ENCODE peak calls at places on chromosomes 4 and X, in six cellular contexts. G is cardiac fibroblast; A is mesenchymal stem cell; B is stimulated activated CD4-positive, alpha-beta T cell treated with anti-CD3 and anti-CD28 coated beads, Interleukin-15, amount 100 ng/mL, for 48 hours; M is aorta; S is SK-N-SH. R is an unnamed sample.
A peak's percentile ranks its signal among the peaks of the same experiment; 100 is the strongest.

GRCh38 chr4:53354012-53354722 is 11.7 kb downstream of the SCFD2 start:
- DNase-seq in G (no peak), A (no peak), B (no peak), M (no peak), S (no peak), R (no peak)

GRCh38 chrX:47560179-47560830 is 700 bp upstream of the ARAF start:
- DNase-seq in G (no peak), A (peak; percentile 26), B (no peak), M (no peak), S (no peak), R (no peak)

GRCh38 chr4:141078871-141079270 is 54.4 kb downstream of the RNF150 start:
- DNase-seq in G (peak; percentile 19), A (no peak), B (no peak), M (no peak), S (no peak), R (no peak)

GRCh38 chr4:70183168-70183939 is 12.2 kb upstream of the ODAM start:
- DNase-seq in G (peak; percentile 77), A (peak; percentile 54), B (peak; percentile 3), M (no peak), S (peak; percentile 3), R (peak; percentile 9)

GRCh38 chr4:123198706-123199105 is 197.9 kb upstream of the SPRY1 start:
- DNase-seq in G (no peak), A (no peak), B (no peak), M (no peak), S (no peak), R (no peak)

GRCh38 chrX:108033890-108034289 is 11.0 kb upstream of the VSIG1 start:
- DNase-seq in G (peak; percentile 14), A (no peak), B (no peak), M (no peak), S (no peak), R (no peak)

GRCh38 chr4:174136013-174136412 is 147.5 kb downstream of the FBXO8 start:
- DNase-seq in G (peak; percentile 34), A (peak; percentile 59), B (no peak), M (no peak), S (peak; percentile 57), R (no peak)

GRCh38 chr4:175996231-175996630 is 69.4 kb upstream of the WDR17 start:
- DNase-seq in G (no peak), A (no peak), B (no peak), M (no peak), S (no peak), R (no peak)

GRCh38 chr4:140141196-140141845 is 12.7 kb downstream of the MAML3 start:
- DNase-seq in G (no peak), A (no peak), B (no peak), M (no peak), S (no peak), R (no peak)

GRCh38 chr4:89156515-89156914 is 45.2 kb downstream of the TIGD2 start:
- DNase-seq in G (no peak), A (no peak), B (no peak), M (no peak), S (no peak), R (no peak)